ENCODE peak calls at places on chromosome 21, in four cellular contexts. S is GM12878, B is transverse colon, I is suprapubic skin. K is an unnamed sample.

GRCh38 chr21:45532826-45533730 is 9.2 kb downstream of the SLC19A1 start:
- DNase-seq in I (peak), S (no peak), B (peak), K (peak)

GRCh38 chr21:36790616-36791015 is 91.7 kb downstream of the SIM2 start:
- DNase-seq in I (no peak), S (no peak), B (no peak), K (no peak)

GRCh38 chr21:27362249-27362648 is 395.4 kb upstream of the ADAMTS5 start:
- DNase-seq in S (no peak), B (no peak), I (no peak), K (no peak)

GRCh38 chr21:38474124-38474523 is 24.2 kb downstream of the ERG start:
- DNase-seq in S (no peak), I (no peak), B (no peak), K (no peak)

GRCh38 chr21:15617968-15618367 is 111.8 kb upstream of the USP25 start:
- DNase-seq in S (no peak), B (no peak), I (no peak), K (no peak)

GRCh38 chr21:26461500-26461899 is 111.6 kb downstream of the CYYR1 start:
- DNase-seq in S (no peak), B (no peak), I (no peak), K (no peak)

GRCh38 chr21:44761011-44761729 is 40.5 kb downstream of the UBE2G2 start:
- DNase-seq in S (no peak), I (no peak), B (peak), K (no peak)

GRCh38 chr21:36881223-36881622 is 85.2 kb downstream of the HLCS start:
- DNase-seq in B (no peak), I (no peak), S (no peak), K (no peak)

GRCh38 chr21:45030637-45031218 is 43.7 kb upstream of the ADARB1 start:
- DNase-seq in B (no peak), I (no peak), S (no peak), K (peak)

GRCh38 chr21:38622827-38623209 is 124.5 kb upstream of the ERG start:
- DNase-seq in S (no peak), I (no peak), B (no peak), K (no peak)

DNA sequence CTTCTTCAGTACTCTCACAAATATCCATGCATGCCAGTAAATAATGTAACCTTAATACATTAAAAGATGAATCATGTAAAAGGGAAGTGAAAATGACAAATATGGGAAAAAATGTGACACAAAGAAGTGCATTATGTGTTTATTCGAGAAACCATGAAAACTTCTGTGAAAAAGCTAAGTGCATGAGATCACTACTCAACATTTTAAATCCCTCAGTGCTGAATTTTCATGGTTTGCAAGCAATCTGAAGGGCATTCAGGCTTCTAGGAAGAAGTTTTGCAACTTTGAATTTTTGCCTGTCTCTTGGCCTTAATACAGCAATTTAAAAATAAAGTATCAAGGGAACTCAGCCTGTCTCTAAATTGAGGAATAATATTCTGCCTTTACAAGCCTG is 78.2 kb downstream of the MAP3K7CL start:
- DNase-seq in I (no peak), B (no peak), S (no peak), K (no peak)
- TF ChIP-seq CTCF in I (no peak), B (no peak), S (no peak), K (no peak)

GRCh38 chr21:34996304-34997081 is 52.6 kb downstream of the RUNX1 start:
- DNase-seq in S (no peak), I (peak), B (no peak), K (peak)
- TF ChIP-seq EP300 in S (no peak), I (no peak), B (no peak), K (no peak)

GRCh38 chr21:33076600-33077329 is 6.8 kb downstream of the OLIG1 start:
- DNase-seq in B (no peak), I (no peak), S (no peak), K (no peak)

GRCh38 chr21:33080776-33081175 is 10.8 kb downstream of the OLIG1 start:
- DNase-seq in I (no peak), S (no peak), B (no peak), K (no peak)

GRCh38 chr21:33080376-33080775 is 10.4 kb downstream of the OLIG1 start:
- DNase-seq in B (no peak), S (no peak), I (no peak), K (no peak)

GRCh38 chr21:33075596-33076195 is 5.8 kb downstream of the OLIG1 start:
- DNase-seq in B (no peak), I (no peak), S (no peak), K (no peak)

DNA sequence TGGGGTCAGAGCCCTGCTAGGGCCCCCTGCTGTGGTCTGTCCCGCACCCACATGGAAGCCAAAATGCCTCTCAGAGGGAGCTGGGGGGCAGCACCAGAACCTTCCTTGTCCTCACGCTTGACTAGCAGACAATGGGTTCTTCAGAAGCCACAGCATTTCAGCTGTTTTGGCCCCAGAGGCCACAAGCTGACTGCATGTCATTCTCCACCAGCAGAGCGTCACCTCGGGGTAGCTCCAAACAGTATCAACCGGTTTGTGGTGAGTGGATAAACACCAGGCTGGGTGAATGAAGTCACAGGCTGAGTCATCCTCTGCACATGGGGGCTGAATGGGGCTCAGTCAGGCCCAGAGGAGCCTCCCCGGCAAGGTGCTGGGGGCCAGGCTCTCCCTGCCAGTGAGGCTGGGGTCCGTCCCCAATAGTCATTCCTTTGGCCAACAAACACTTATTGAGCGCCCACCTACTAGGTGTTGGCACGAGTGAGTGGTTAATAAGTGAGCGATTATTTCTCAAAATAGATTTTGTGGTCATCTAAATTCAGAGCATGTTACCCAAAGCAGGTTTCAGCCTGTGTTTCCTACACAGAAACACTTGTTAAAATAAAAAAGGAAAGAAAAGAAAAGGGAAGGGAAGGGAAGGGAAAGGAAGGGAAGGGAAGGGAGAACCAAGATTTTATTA is 9.1 kb downstream of the OLIG1 start:
- DNase-seq in S (peak), I (no peak), B (no peak), K (no peak)
- TF ChIP-seq CTCF in S (peak), I (no peak), B (no peak), K (no peak)

GRCh38 chr21:42182713-42183371 is 36.1 kb upstream of the ABCG1 start:
- DNase-seq in S (no peak), I (no peak), B (no peak), K (no peak)
- TF ChIP-seq EP300 in S (no peak), I (no peak), B (no peak), K (no peak)

GRCh38 chr21:31732538-31732864 is 583 bp upstream of the SCAF4 start:
- DNase-seq in S (no peak), I (no peak), B (no peak), K (no peak)

GRCh38 chr21:31731802-31732537 is at the start of gene SCAF4:
- DNase-seq in S (peak), I (peak), B (peak), K (peak)

GRCh38 chr21:31730687-31731111 is 1.2 kb downstream of the SCAF4 start:
- DNase-seq in I (no peak), S (no peak), B (no peak), K (no peak)

GRCh38 chr21:31729622-31730343 is 2.1 kb downstream of the SCAF4 start:
- DNase-seq in B (no peak), S (no peak), I (no peak), K (no peak)

DNA sequence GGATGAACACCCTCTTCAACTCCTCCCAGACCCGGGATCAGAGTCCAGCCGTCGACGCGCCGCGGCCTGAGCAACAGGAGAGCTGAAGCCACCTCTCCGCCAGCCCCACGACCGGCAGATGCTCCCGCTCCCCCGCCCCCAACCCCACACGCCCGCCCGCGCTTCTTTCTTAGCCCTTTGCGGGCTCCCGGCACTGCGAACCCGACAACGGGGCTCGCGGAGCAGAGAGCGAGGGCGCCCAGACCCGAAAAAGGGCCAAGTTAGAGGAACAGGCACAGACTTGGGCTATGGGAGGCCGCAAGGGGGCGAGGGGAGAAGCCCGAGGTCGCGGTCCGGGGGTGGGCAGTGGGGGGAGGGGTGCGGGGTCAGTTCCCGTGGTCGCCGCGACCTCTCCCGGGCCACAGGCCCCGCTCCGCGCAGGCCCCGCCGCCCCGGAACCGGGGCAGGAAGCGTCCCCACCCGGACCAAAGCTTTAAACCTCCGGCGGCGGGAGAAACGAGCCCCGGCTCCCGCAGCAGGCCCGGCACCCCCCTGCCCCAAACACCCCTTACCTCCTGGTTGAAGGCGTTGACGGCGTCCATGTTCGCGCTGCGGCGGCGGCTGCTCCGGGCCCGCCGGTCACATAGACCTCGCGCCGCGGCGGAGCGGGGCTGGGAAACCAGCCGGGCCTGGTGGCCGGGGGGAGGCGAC is 661 bp downstream of the SCAF4 start:
- DNase-seq in S (no peak), I (peak), B (peak), K (peak)
- TF ChIP-seq CTCF in S (peak), I (no peak), B (no peak), K (no peak)

DNA sequence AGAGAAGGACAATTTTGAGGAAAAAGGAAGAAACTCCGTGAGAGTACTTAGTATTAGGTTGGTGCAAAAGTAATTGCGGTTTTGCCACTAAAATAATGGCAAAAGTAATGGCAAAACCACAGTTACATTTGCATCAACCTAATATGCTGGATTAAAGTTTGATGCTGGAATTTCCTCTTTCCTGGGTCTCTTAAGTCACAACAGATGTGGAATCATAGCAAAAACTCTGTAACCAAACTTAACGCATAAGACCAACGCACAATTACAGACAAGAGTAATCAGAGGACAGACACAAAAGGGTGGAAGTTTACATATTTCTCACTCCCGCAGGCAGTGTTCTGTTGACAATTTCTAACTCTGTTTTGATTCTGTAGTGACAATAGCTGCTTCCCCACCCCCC is 182.4 kb downstream of the BACH1 start:
- DNase-seq in I (no peak), B (no peak), S (no peak), K (no peak)
- TF ChIP-seq EP300 in I (no peak), B (no peak), S (no peak), K (no peak)